ENCODE peak calls at places on chromosome 17, in nine cellular contexts. L is NCI-H2227 treated with DMSO at 0.1 percent for 48 hours; T is stimulated activated CD4-positive, alpha-beta T cell treated with anti-CD3 and anti-CD28 coated beads, Interleukin-2, amount 100 ng/mL, for 48 hours; S is aorta; X is NCI-H187; P is bronchial epithelial cell; A is stimulated activated CD8-positive, alpha-beta memory T cell treated with anti-CD3 and anti-CD28 coated beads, Interleukin-4, amount 100 ng/mL, for 24 hours; I is fibroblast of villous mesenchyme; R is activated CD4-positive, CD25-positive, alpha-beta regulatory T cell. O is an unnamed sample.
A peak's percentile ranks its signal among the peaks of the same experiment; 100 is the strongest.

GRCh38 chr17:83201206-83202001 is 122.0 kb downstream of the METRNL start:
- DNase-seq in L (no peak), S (peak; percentile 27), A (no peak), X (no peak), I (no peak), P (no peak), R (no peak), T (no peak), O (no peak)

GRCh38 chr17:42249681-42250446 is 26.3 kb downstream of the STAT5B start:
- DNase-seq in A (no peak), S (no peak), T (no peak), R (no peak), L (no peak), X (no peak), I (no peak), P (no peak), O (no peak)

GRCh38 chr17:66893382-66893781 is 58.5 kb downstream of the CACNG5 start:
- DNase-seq in R (no peak), T (no peak), X (no peak), A (no peak), L (no peak), P (no peak), S (no peak), I (no peak), O (no peak)

GRCh38 chr17:58047751-58048150 is 35.5 kb upstream of the DYNLL2 start:
- DNase-seq in T (no peak), P (no peak), L (no peak), S (no peak), I (no peak), X (no peak), R (no peak), A (no peak), O (no peak)

GRCh38 chr17:63442549-63443035 is 3.5 kb downstream of the CYB561 start:
- DNase-seq in X (no peak), L (no peak), A (no peak), R (no peak), P (no peak), T (no peak), I (no peak), S (no peak), O (no peak)

GRCh38 chr17:69743091-69743490 is 328.6 kb downstream of the MAP2K6 start:
- DNase-seq in S (no peak), A (no peak), L (no peak), P (peak; percentile 50), R (no peak), T (no peak), I (no peak), X (no peak), O (no peak)

GRCh38 chr17:17876959-17877547 is 40.3 kb upstream of the SREBF1 start:
- DNase-seq in P (peak; percentile 33), T (no peak), I (peak; percentile 33), X (no peak), R (no peak), S (peak; percentile 78), A (no peak), L (no peak), O (no peak)

GRCh38 chr17:996554-997344 is at the start of gene TIMM22:
- DNase-seq in L (peak; percentile 90), T (peak; percentile 88), P (peak; percentile 86), X (peak; percentile 80), S (peak; percentile 97), I (peak; percentile 99), R (peak; percentile 88), A (peak; percentile 85), O (peak; percentile 67)

GRCh38 chr17:38748329-38749221 is at the start of gene PCGF2:
- DNase-seq in S (peak; percentile 98), L (peak; percentile 91), I (peak; percentile 89), P (peak; percentile 74), R (no peak), X (peak; percentile 88), A (no peak), T (no peak), O (peak; percentile 78)

GRCh38 chr17:152860-153420 is 15.6 kb downstream of the SCGB1C2 start:
- DNase-seq in P (no peak), L (no peak), I (no peak), T (no peak), S (peak; percentile 57), X (no peak), A (no peak), R (no peak), O (no peak)

GRCh38 chr17:36468903-36469635 is 17.4 kb upstream of the ZNHIT3 start:
- DNase-seq in T (no peak), L (no peak), I (no peak), X (peak; percentile 57), R (no peak), A (no peak), S (no peak), P (no peak), O (no peak)

GRCh38 chr17:28038802-28039600 is 3.5 kb upstream of the NLK start:
- DNase-seq in T (no peak), S (no peak), R (no peak), L (no peak), A (no peak), P (peak; percentile 65), X (no peak), I (no peak), O (peak; percentile 65)

GRCh38 chr17:17749921-17750320 is 68.7 kb downstream of the RAI1 start:
- DNase-seq in S (no peak), I (peak; percentile 75), L (peak; percentile 14), R (no peak), P (peak; percentile 76), X (no peak), T (peak; percentile 28), A (no peak), O (peak; percentile 45)

GRCh38 chr17:71180801-71181385 is 939.9 kb upstream of the SOX9 start:
- DNase-seq in A (no peak), I (peak; percentile 74), L (peak; percentile 32), T (no peak), P (peak; percentile 48), S (no peak), X (no peak), R (no peak), O (no peak)

GRCh38 chr17:67239597-67239996 is 5.4 kb downstream of the HELZ start:
- DNase-seq in P (peak; percentile 67), R (no peak), T (no peak), L (no peak), A (no peak), X (no peak), S (no peak), I (peak; percentile 87), O (no peak)

GRCh38 chr17:8496081-8496480 is 60.4 kb downstream of the NDEL1 start:
- DNase-seq in X (no peak), A (no peak), L (no peak), I (no peak), S (peak; percentile 27), P (no peak), R (no peak), T (no peak), O (no peak)

GRCh38 chr17:56700919-56701420 is 107.5 kb downstream of the NOG start:
- DNase-seq in T (no peak), X (no peak), I (peak; percentile 54), L (no peak), A (no peak), P (no peak), R (no peak), S (no peak), O (no peak)

GRCh38 chr17:48011405-48012150 is 26.0 kb downstream of the COPZ2 start:
- DNase-seq in I (no peak), L (peak; percentile 67), A (no peak), T (peak; percentile 28), X (no peak), R (no peak), S (no peak), P (peak; percentile 29), O (no peak)

GRCh38 chr17:36629252-36629847 is 28.0 kb downstream of the MRM1 start:
- DNase-seq in P (peak; percentile 45), X (peak; percentile 37), S (peak; percentile 92), T (peak; percentile 86), A (peak; percentile 73), L (peak; percentile 54), I (peak; percentile 59), R (peak; percentile 74), O (peak; percentile 58)

GRCh38 chr17:15260376-15261062 is 4.6 kb downstream of the PMP22 start:
- DNase-seq in R (no peak), P (peak; percentile 24), T (peak; percentile 52), A (peak; percentile 39), X (no peak), I (peak; percentile 95), L (peak; percentile 30), S (peak; percentile 96), O (peak; percentile 64)

GRCh38 chr17:4610656-4611055 is 26.3 kb downstream of the SMTNL2 start:
- DNase-seq in R (no peak), X (no peak), T (no peak), L (no peak), S (no peak), I (no peak), A (no peak), P (no peak), O (no peak)

GRCh38 chr17:49315551-49315951 is 46.5 kb downstream of the ZNF652 start:
- DNase-seq in A (peak; percentile 63), I (peak; percentile 84), R (peak; percentile 56), L (peak; percentile 41), P (peak; percentile 90), T (peak; percentile 72), S (peak; percentile 80), X (peak; percentile 3), O (peak; percentile 36)

GRCh38 chr17:75367312-75367711 is 38.2 kb downstream of the GRB2 start:
- DNase-seq in P (peak; percentile 70), T (no peak), R (no peak), X (no peak), I (peak; percentile 58), S (no peak), A (no peak), L (no peak), O (no peak)